ENCODE peak calls at places on chromosomes 11 and 22, in four cellular contexts. U is GM12878, H is HCT116, I is H1. M is an unnamed sample.

GRCh38 chr22:43345356-43345755 is 2.2 kb upstream of the SCUBE1 start:
- DNase-seq in U (no peak), I (no peak), H (no peak), M (no peak)

GRCh38 chr11:94171693-94172440 is 43.2 kb downstream of the PANX1 start:
- DNase-seq in I (peak; percentile 36), U (no peak), H (peak; percentile 16), M (peak; percentile 36)

GRCh38 chr11:11037162-11037732 is 179.4 kb upstream of the ZBED5 start:
- DNase-seq in U (no peak), I (no peak), H (no peak), M (no peak)

GRCh38 chr11:77324508-77324907 is 23.0 kb upstream of the GDPD4 start:
- DNase-seq in U (no peak), H (no peak), I (no peak), M (no peak)

GRCh38 chr22:24102366-24103200 is 78.7 kb upstream of the SUSD2 start:
- DNase-seq in H (no peak), I (no peak), U (no peak), M (no peak)

GRCh38 chr22:38223289-38223960 is 21.6 kb downstream of the MAFF start:
- DNase-seq in U (no peak), I (no peak), H (no peak), M (no peak)

GRCh38 chr22:24169439-24170058 is 11.7 kb upstream of the SUSD2 start:
- DNase-seq in U (no peak), I (no peak), H (no peak), M (no peak)

GRCh38 chr11:1230121-1230455 is 7.2 kb downstream of the MUC5B start:
- DNase-seq in I (no peak), H (no peak), U (no peak), M (no peak)

GRCh38 chr11:134261626-134262488 is 8.5 kb downstream of the ACAD8 start:
- DNase-seq in I (no peak), U (no peak), H (peak; percentile 6), M (peak; percentile 81)

GRCh38 chr11:45025716-45026492 is 75.2 kb upstream of the TP53I11 start:
- DNase-seq in I (no peak), U (no peak), H (no peak), M (no peak)

GRCh38 chr11:121473064-121473777 is 20.5 kb upstream of the SORL1-AS1 start:
- DNase-seq in U (no peak), H (no peak), I (no peak), M (no peak)

GRCh38 chr22:28674121-28674563 is 5.5 kb downstream of the TTC28 start:
- DNase-seq in I (no peak), U (peak; percentile 40), H (no peak), M (no peak)

GRCh38 chr11:23569134-23569533 is 708.9 kb upstream of the CCDC179 start:
- DNase-seq in I (no peak), H (no peak), U (no peak), M (no peak)

GRCh38 chr11:57306156-57306876 is 18.4 kb downstream of the TNKS1BP1 start:
- DNase-seq in H (no peak), U (no peak), I (no peak), M (no peak)

GRCh38 chr22:47053865-47054185 is 291.4 kb downstream of the TBC1D22A start:
- DNase-seq in H (no peak), I (no peak), U (no peak), M (no peak)

GRCh38 chr11:2574553-2575535 is 125.0 kb downstream of the KCNQ1OT1 start:
- DNase-seq in I (no peak), U (no peak), H (no peak), M (no peak)

GRCh38 chr11:76606102-76606793 is 64.3 kb downstream of the LRRC32 start:
- DNase-seq in H (no peak), U (no peak), I (no peak), M (no peak)

GRCh38 chr11:62144641-62145255 is 20.9 kb downstream of the INCENP start:
- DNase-seq in U (no peak), H (no peak), I (no peak), M (no peak)

GRCh38 chr11:4025248-4025956 is 69.2 kb upstream of the RRM1 start:
- DNase-seq in U (no peak), H (no peak), I (no peak), M (no peak)

GRCh38 chr11:24357620-24358386 is 139.1 kb upstream of the LUZP2 start:
- DNase-seq in U (no peak), I (no peak), H (no peak), M (no peak)

GRCh38 chr11:1035577-1036283 is 788 bp downstream of the MUC6 start:
- DNase-seq in H (no peak), I (no peak), U (no peak), M (no peak)

GRCh38 chr11:79019981-79020380 is 420.8 kb downstream of the TENM4 start:
- DNase-seq in H (no peak), U (no peak), I (no peak), M (no peak)

GRCh38 chr22:28810839-28811491 is 10.6 kb upstream of the XBP1 start:
- DNase-seq in U (no peak), I (no peak), H (no peak), M (no peak)

GRCh38 chr11:66492161-66492865 is 12.1 kb downstream of the DPP3 start:
- DNase-seq in H (no peak), U (no peak), I (no peak), M (no peak)

GRCh38 chr22:21641417-21641794 is 696 bp upstream of the SDF2L1 start:
- DNase-seq in H (no peak), I (no peak), U (no peak), M (no peak)

GRCh38 chr11:8658210-8658968 is 24.1 kb downstream of the TRIM66 start:
- DNase-seq in U (no peak), I (no peak), H (no peak), M (no peak)

GRCh38 chr22:19679476-19680099 is 34.7 kb upstream of the SEPTIN5 start:
- DNase-seq in H (no peak), U (no peak), I (no peak), M (no peak)

GRCh38 chr11:1879342-1879940 is 12.3 kb downstream of the PRR33 start:
- DNase-seq in U (no peak), I (no peak), H (no peak), M (no peak)

GRCh38 chr22:28907311-28908008 is 24.1 kb downstream of the ZNRF3 start:
- DNase-seq in I (no peak), U (peak; percentile 89), H (no peak), M (no peak)

GRCh38 chr11:129295746-129296145 is 79.9 kb upstream of the BARX2 start:
- DNase-seq in U (no peak), I (no peak), H (no peak), M (peak; percentile 76)
- TF ChIP-seq JUND in U (no peak), I (no peak), H (no peak), M (no peak)

DNA sequence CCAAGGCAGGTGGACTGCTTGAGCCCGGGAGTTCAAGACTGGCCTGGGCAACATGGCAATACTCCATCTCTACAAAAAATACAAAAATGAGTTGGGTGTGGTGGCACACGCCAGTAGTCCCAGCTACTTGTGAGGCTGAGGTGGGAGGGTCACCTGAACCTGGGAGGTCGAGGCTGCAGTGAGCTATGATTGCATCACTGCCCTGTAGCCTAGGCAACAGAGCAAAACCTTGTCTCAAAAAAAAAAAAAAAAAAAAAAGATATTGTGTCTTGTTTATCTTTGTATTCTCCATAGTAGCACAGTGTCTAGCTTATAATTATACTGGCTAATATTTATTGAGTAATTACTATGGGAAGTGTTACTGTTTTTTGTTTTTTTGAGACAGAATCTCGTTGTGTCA is 15.8 kb upstream of the GPHA2 start:
- DNase-seq in U (no peak), H (no peak), I (no peak), M (no peak)
- TF ChIP-seq JUND in U (no peak), H (no peak), I (no peak), M (no peak)

DNA sequence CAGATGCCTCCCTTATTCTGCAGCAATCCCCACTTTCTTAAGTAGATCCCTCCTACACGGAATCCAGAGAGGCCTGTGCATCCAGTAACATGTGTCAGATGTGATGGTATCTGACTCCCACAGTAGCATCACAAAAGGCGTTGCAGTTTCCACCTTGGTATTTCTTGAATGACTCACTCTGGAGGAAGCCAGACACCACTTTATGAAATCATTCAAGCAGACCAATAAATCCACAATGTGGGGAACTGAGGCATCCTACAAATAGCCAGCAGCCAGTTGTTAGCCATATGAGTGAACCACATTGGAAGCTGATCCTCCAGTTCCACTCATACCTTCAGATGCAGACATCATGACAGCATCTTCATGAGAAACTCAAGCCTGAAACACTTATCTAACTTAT is 798.1 kb downstream of the OPCML start:
- DNase-seq in H (no peak), I (no peak), U (no peak), M (no peak)
- TF ChIP-seq JUND in H (no peak), I (no peak), U (no peak), M (no peak)

GRCh38 chr22:36424901-36425579 is 37.3 kb upstream of the MYH9 start:
- DNase-seq in I (no peak), U (no peak), H (no peak), M (no peak)
- TF ChIP-seq JUND in I (no peak), U (no peak), H (no peak), M (no peak)

GRCh38 chr11:64351136-64351631 is 7.8 kb upstream of the RPS6KA4 start:
- DNase-seq in H (no peak), I (no peak), U (no peak), M (no peak)

GRCh38 chr11:64352099-64353005 is 6.6 kb upstream of the RPS6KA4 start:
- DNase-seq in I (no peak), H (no peak), U (no peak), M (no peak)

GRCh38 chr11:64355078-64355940 is 3.7 kb upstream of the RPS6KA4 start:
- DNase-seq in H (peak; percentile 60), I (peak; percentile 77), U (no peak), M (peak; percentile 97)

GRCh38 chr11:64353761-64354506 is 5.0 kb upstream of the RPS6KA4 start:
- DNase-seq in I (no peak), H (no peak), U (no peak), M (no peak)

GRCh38 chr11:64353101-64353738 is 5.7 kb upstream of the RPS6KA4 start:
- DNase-seq in U (no peak), I (no peak), H (no peak), M (no peak)
- TF ChIP-seq JUND in U (no peak), I (no peak), H (no peak), M (no peak)

GRCh38 chr11:70709596-70709995 is 311.3 kb downstream of the CTTN start:
- DNase-seq in U (no peak), I (no peak), H (no peak), M (no peak)
- TF ChIP-seq JUND in U (no peak), I (no peak), H (no peak), M (no peak)